ENCODE peak calls at places on chromosomes 3 and 15, in six cellular contexts. N is lower leg skin, V is tibial nerve, I is heart left ventricle, T is ovary, L is A549. M is an unnamed sample.

GRCh38 chr3:57688291-57688690 is 4.6 kb downstream of the DENND6A start:
- DNase-seq in V (no peak), N (no peak), L (no peak), I (no peak), T (no peak), M (no peak)

GRCh38 chr3:122094125-122094524 is 39.0 kb downstream of the CD86 start:
- DNase-seq in N (no peak), I (no peak), V (no peak), L (no peak), T (no peak), M (no peak)

GRCh38 chr3:126446791-126447190 is 28.9 kb downstream of the ZXDC start:
- DNase-seq in I (no peak), T (no peak), V (no peak), L (no peak), N (peak; percentile 58), M (no peak)

GRCh38 chr3:4751057-4752051 is 227.9 kb upstream of the BHLHE40 start:
- DNase-seq in T (no peak), V (no peak), L (peak; percentile 56), N (peak; percentile 72), I (no peak), M (no peak)

GRCh38 chr15:100307241-100307855 is 34.4 kb downstream of the ADAMTS17 start:
- DNase-seq in L (no peak), T (no peak), I (no peak), N (no peak), V (no peak), M (no peak)

GRCh38 chr3:182693723-182694122 is 99.6 kb upstream of the ATP11B start:
- DNase-seq in V (no peak), T (no peak), N (no peak), I (no peak), L (no peak), M (no peak)

GRCh38 chr3:12288466-12289129 is at the start of gene PPARG:
- DNase-seq in T (peak; percentile 57), L (peak; percentile 69), N (peak; percentile 87), V (no peak), I (peak; percentile 78), M (no peak)

GRCh38 chr3:29313074-29313473 is 32.2 kb downstream of the RBMS3 start:
- DNase-seq in L (no peak), T (no peak), I (no peak), N (no peak), V (no peak), M (no peak)

GRCh38 chr15:40405501-40406381 is at the start of gene IVD:
- DNase-seq in I (peak; percentile 98), L (peak; percentile 88), N (peak; percentile 97), V (peak; percentile 91), T (peak; percentile 96), M (peak; percentile 94)
- TF ChIP-seq POLR2A in I (peak; percentile 81), L (peak; percentile 49), N (no peak), V (no peak), T (peak; percentile 75), M (peak; percentile 45)

DNA sequence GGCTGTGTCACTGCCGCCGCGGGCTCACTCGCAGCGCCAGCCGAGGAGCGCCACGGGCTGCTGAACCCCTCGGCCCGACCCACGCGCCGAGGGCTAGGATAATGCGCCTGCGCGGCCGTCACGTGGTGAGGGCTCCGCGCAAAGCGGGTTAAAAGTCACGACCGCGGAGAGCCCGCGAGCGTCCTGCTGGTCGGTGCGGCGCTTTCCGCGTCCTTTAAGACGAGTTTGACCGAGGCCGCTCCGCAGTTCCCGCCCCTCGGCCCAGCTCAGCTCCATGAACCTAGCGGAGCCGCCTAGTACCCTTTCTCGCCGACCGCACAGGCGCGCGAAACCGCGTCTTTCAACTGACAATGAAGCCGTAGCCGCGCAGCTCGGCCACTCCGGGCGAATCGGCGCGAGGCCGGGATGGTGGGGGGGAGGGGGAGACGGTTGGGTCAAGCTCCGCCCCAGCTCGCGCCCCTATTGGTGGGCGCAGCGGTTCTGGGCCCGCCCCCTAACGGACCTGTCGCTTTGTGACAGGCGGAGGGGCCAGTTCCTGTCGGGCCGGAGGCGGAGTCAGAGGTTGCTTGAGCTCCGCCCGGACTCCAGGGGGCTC is 636 bp upstream of the STT3B start:
- DNase-seq in N (peak; percentile 100), I (peak; percentile 100), L (peak; percentile 94), T (peak; percentile 99), V (peak; percentile 98), M (peak; percentile 99)
- TF ChIP-seq CTCF in N (no peak), I (peak; percentile 37), L (no peak), T (peak; percentile 38), V (peak; percentile 27), M (no peak)

GRCh38 chr3:52403271-52403841 is 41.5 kb downstream of the SEMA3G start:
- DNase-seq in V (no peak), I (peak; percentile 60), T (no peak), L (no peak), N (peak; percentile 83), M (no peak)
- TF ChIP-seq POLR2A in V (no peak), I (no peak), T (no peak), L (no peak), N (no peak), M (no peak)

DNA sequence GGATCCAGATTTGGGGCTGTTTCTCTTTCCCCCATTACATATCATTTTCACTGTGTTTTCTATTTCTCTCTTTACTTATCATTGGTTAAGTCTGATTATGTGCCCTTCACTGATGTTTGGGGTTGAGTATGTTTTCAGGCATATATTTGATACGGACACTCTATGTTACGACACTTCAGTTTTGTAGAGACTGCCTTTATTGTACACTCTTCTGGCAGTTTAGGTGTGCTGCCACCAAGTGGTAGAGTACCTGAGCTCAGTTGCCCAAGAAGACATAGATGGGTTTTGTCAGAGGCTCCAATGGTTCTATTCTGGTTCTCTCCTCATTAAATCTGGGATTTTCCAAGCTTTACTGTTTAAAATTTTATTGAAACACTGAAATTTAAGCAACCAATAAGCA is 255.0 kb upstream of the ROPN1 start:
- DNase-seq in V (no peak), T (no peak), N (no peak), L (peak; percentile 30), I (no peak), M (peak; percentile 20)
- TF ChIP-seq CTCF in V (no peak), T (no peak), N (no peak), L (peak; percentile 44), I (peak; percentile 61), M (peak; percentile 33)

GRCh38 chr15:74781673-74782595 is at the start of gene CSK:
- DNase-seq in I (peak; percentile 92), L (peak; percentile 86), V (peak; percentile 38), T (peak; percentile 69), N (peak; percentile 93), M (peak; percentile 35)
- TF ChIP-seq POLR2A in I (no peak), L (peak; percentile 88), V (no peak), T (peak; percentile 33), N (no peak), M (peak; percentile 59)

GRCh38 chr3:89586256-89586655 is 478.8 kb downstream of the EPHA3 start:
- DNase-seq in N (no peak), L (no peak), T (no peak), V (no peak), I (no peak), M (no peak)

GRCh38 chr3:89584398-89584797 is 477.0 kb downstream of the EPHA3 start:
- DNase-seq in L (no peak), I (no peak), N (no peak), T (no peak), V (no peak), M (no peak)

GRCh38 chr3:89586676-89587075 is 479.3 kb downstream of the EPHA3 start:
- DNase-seq in T (no peak), I (no peak), N (no peak), L (no peak), V (no peak), M (no peak)
- TF ChIP-seq CTCF in T (no peak), I (no peak), N (no peak), L (no peak), V (no peak), M (no peak)

DNA sequence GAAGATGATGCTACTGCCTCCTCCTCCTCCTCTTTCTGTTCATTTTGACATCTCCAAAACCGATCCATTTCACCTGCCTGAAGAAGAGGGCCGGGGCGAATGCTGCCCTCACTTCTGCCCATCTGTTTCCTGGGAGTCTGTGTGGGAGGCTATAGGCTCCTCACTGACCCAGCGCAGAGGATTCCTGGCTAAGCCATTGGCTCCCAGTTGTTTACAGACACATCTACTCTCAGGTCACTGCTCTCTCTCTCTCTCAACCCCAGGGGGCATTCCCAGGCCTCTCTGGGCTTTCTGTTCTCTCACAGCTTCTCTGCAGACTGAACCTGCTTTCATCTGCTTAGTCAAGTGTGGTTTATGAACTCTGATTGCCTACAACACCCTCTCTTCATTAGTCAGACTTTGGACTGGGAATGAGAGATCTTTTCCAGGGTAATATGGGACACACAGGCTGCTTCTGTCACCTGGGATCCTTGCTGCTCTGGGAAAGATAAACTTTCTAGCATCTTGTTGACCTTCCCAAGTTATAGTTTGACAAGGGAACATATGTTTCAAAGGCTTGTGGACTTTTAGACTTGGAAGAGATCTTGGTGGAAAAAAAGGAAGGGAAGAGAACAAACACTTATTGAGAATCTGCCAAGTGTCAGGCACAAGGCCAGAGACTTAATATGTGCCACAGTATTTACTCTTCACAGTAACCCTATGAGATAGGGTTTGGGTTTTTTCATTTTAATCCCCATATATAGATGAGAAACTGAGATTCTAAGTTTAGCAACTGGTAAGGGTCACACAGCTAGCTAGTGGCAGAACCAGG is 30.2 kb upstream of the USP3 start:
- DNase-seq in N (no peak), T (no peak), I (no peak), V (no peak), L (no peak), M (no peak)
- TF ChIP-seq POLR2A in N (no peak), T (no peak), I (no peak), V (no peak), L (no peak), M (no peak)

GRCh38 chr15:84883433-84883832 is 1.0 kb upstream of the SLC28A1 start:
- DNase-seq in V (no peak), L (no peak), I (no peak), N (no peak), T (no peak), M (no peak)
- TF ChIP-seq CTCF in V (no peak), L (no peak), I (no peak), N (no peak), T (no peak), M (no peak)

DNA sequence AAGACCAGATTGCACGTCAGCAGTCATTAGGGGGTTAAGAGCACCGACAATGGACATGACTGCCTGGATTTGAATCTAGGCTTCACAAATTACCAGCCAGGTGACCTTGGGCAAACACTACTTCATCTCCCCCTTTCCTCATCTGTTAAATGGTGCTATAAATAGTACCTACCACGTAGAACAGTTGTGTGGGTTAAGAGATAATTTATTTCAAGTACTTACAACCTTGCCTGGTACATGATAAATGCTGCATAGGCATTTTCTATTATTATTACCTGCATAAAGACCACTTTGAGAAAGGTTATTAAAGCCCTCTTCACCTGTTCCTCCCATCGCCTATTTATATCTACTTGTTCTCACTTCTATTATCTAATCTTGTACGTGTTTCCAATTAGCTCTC is 64.7 kb downstream of the BTD start:
- DNase-seq in N (no peak), T (no peak), I (no peak), L (no peak), V (no peak), M (no peak)
- TF ChIP-seq POLR2A in N (no peak), T (no peak), I (no peak), L (no peak), V (no peak), M (no peak)